ENCODE peak calls at places on chromosomes 6 and 20, in six cellular contexts. B, Q, W, Y, X and G are unnamed samples.
A peak's percentile ranks its signal among the peaks of the same experiment; 100 is the strongest.

GRCh38 chr6:85579581-85579980 is 14.1 kb downstream of the SNX14 start:
- DNase-seq in B (no peak), Q (no peak), W (no peak), Y (no peak), X (no peak), G (no peak)

GRCh38 chr6:26414281-26414680 is 12.2 kb downstream of the BTN3A1 start:
- DNase-seq in B (no peak), Q (no peak), W (no peak), Y (no peak), X (no peak), G (no peak)

GRCh38 chr6:26576929-26577719 is 19.6 kb upstream of the ABT1 start:
- DNase-seq in B (peak; percentile 54), Q (no peak), W (peak; percentile 61), Y (peak; percentile 75), X (no peak), G (peak; percentile 73)

GRCh38 chr20:46057856-46058655 is 29.0 kb downstream of the SLC12A5 start:
- DNase-seq in B (peak; percentile 56), Q (no peak), W (no peak), Y (no peak), X (no peak), G (peak; percentile 92)

GRCh38 chr6:16514249-16514648 is 247.0 kb downstream of the ATXN1 start:
- DNase-seq in B (peak; percentile 60), Q (peak; percentile 40), W (peak; percentile 27), Y (peak; percentile 28), X (no peak), G (peak; percentile 64)

GRCh38 chr6:22146581-22147468 is 150.0 kb downstream of the PRL start:
- DNase-seq in B (peak; percentile 77), Q (no peak), W (no peak), Y (no peak), X (no peak), G (no peak)

GRCh38 chr6:33446356-33446755 is 8.0 kb upstream of the ZBTB9 start:
- DNase-seq in B (no peak), Q (no peak), W (no peak), Y (no peak), X (no peak), G (no peak)

GRCh38 chr6:35038076-35038475 is 103.1 kb downstream of the TCP11 start:
- DNase-seq in B (no peak), Q (no peak), W (no peak), Y (no peak), X (no peak), G (no peak)

GRCh38 chr6:305371-306206 is 13.3 kb downstream of the DUSP22 start:
- DNase-seq in B (no peak), Q (no peak), W (no peak), Y (no peak), X (peak; percentile 97), G (no peak)

GRCh38 chr20:44495802-44496481 is 20.3 kb downstream of the TTPAL start:
- DNase-seq in B (peak; percentile 48), Q (peak; percentile 70), W (no peak), Y (no peak), X (no peak), G (peak; percentile 59)

GRCh38 chr6:43013020-43013842 is 515 bp downstream of the MEA1 start:
- DNase-seq in B (no peak), Q (no peak), W (no peak), Y (no peak), X (no peak), G (no peak)

GRCh38 chr20:19739351-19739750 is 18.7 kb upstream of the RIN2 start:
- DNase-seq in B (no peak), Q (no peak), W (no peak), Y (no peak), X (no peak), G (no peak)

GRCh38 chr20:4112490-4113420 is 97.4 kb upstream of the RNF24 start:
- DNase-seq in B (peak; percentile 60), Q (no peak), W (no peak), Y (no peak), X (peak; percentile 70), G (no peak)

GRCh38 chr6:45959534-45960195 is 56.0 kb downstream of the CLIC5 start:
- DNase-seq in B (peak; percentile 7), Q (no peak), W (no peak), Y (no peak), X (no peak), G (no peak)

GRCh38 chr6:121430514-121431460 is 4.7 kb upstream of the GJA1 start:
- DNase-seq in B (peak; percentile 77), Q (peak; percentile 15), W (no peak), Y (peak; percentile 62), X (no peak), G (peak; percentile 61)

GRCh38 chr6:36204068-36204753 is 7.7 kb downstream of the BRPF3 start:
- DNase-seq in B (no peak), Q (no peak), W (no peak), Y (no peak), X (peak; percentile 27), G (peak; percentile 88)

GRCh38 chr20:40578961-40579360 is 110.1 kb downstream of the MAFB start:
- DNase-seq in B (no peak), Q (no peak), W (no peak), Y (no peak), X (no peak), G (no peak)

GRCh38 chr6:13404115-13404891 is 76.0 kb upstream of the TBC1D7 start:
- DNase-seq in B (peak; percentile 83), Q (no peak), W (no peak), Y (no peak), X (no peak), G (peak; percentile 92)

GRCh38 chr6:31479933-31480535 is 17.9 kb upstream of the MICB start:
- DNase-seq in B (no peak), Q (no peak), W (no peak), Y (no peak), X (no peak), G (no peak)

GRCh38 chr6:36788768-36789167 is 50.5 kb downstream of the CPNE5 start:
- DNase-seq in B (no peak), Q (no peak), W (no peak), Y (peak; percentile 13), X (no peak), G (no peak)

GRCh38 chr6:33008944-33009861 is at the start of gene HLA-DOA:
- DNase-seq in B (peak; percentile 30), Q (no peak), W (peak; percentile 39), Y (no peak), X (peak; percentile 75), G (peak; percentile 17)

GRCh38 chr6:96522469-96523009 is 933 bp downstream of the UFL1 start:
- DNase-seq in B (peak; percentile 40), Q (no peak), W (no peak), Y (peak; percentile 22), X (no peak), G (peak; percentile 54)

GRCh38 chr6:111837641-111838500 is 35.4 kb downstream of the FYN start:
- DNase-seq in B (no peak), Q (no peak), W (no peak), Y (no peak), X (peak; percentile 85), G (no peak)

GRCh38 chr6:53417141-53417540 is 68.4 kb upstream of the ELOVL5 start:
- DNase-seq in B (no peak), Q (no peak), W (no peak), Y (no peak), X (no peak), G (no peak)

GRCh38 chr6:113642714-113643442 is 214.3 kb upstream of the MARCKS start:
- DNase-seq in B (peak; percentile 57), Q (peak; percentile 35), W (peak; percentile 14), Y (peak; percentile 100), X (no peak), G (no peak)

GRCh38 chr6:34982424-34982852 is 93.4 kb downstream of the ANKS1A start:
- DNase-seq in B (peak; percentile 22), Q (peak; percentile 18), W (peak; percentile 63), Y (peak; percentile 30), X (no peak), G (peak; percentile 51)

GRCh38 chr6:161444464-161444863 is 170.6 kb upstream of the AGPAT4 start:
- DNase-seq in B (no peak), Q (no peak), W (peak; percentile 26), Y (no peak), X (no peak), G (peak; percentile 39)
- TF ChIP-seq MYC in B (no peak), Q (no peak), W (no peak), Y (no peak), X (no peak), G (no peak)

DNA sequence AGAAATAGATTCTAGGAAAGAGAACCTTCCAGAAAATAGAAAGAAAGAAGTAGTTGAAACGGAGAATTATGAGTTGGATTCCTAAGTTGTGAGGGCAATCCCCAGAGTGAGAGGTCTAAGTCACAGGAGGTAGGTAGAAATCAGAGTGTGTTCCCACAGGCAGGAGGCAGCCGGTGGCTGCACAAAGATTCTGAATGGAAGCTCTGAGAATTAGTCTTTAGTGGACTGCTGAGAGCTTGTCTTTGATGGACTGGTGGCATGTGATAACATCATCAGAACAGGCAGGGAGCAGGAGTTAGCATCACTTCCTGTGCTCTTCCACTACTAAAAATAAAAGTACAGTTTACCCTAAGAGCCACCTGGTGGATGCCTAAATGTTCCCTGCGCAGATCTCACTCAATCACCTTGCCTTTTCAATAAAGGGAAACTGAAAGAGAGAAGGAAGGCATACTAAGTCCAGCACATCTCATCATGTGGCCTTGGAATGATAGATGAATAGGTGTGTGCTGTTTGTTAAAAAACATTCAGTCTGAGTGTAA is 294.6 kb upstream of the POU3F2 start:
- DNase-seq in B (no peak), Q (no peak), W (no peak), Y (no peak), X (no peak), G (no peak)
- TF ChIP-seq MYC in B (no peak), Q (no peak), W (no peak), Y (no peak), X (no peak), G (no peak)

DNA sequence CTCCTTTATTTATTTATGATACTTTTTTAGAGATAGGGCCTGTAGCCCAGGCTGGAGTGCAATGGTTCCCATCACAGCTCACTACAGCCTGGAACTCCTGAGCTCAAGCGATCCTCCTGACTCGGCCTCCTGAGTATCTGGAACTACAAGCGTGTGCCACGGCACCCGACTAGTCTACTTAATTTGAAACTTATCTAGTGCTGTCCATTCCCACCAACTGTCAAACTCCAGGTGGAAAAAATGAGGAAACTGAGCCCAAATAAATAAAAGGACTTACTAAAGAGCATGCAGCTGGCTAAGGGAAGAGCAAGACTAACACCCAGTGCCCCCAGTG is 1.5 kb upstream of the ACSS1 start:
- DNase-seq in B (no peak), Q (no peak), W (no peak), Y (no peak), X (no peak), G (no peak)
- TF ChIP-seq MYC in B (no peak), Q (no peak), W (no peak), Y (no peak), X (no peak), G (no peak)

GRCh38 chr20:38973107-38973506 is 11.0 kb downstream of the DHX35 start:
- DNase-seq in B (no peak), Q (no peak), W (no peak), Y (no peak), X (no peak), G (no peak)
- TF ChIP-seq MYC in B (no peak), Q (no peak), W (no peak), Y (no peak), X (no peak), G (no peak)